ENCODE peak calls at places on chromosomes 6 and 20, in five cellular contexts. Y, N, P, I and W are unnamed samples.
A peak's percentile ranks its signal among the peaks of the same experiment; 100 is the strongest.

GRCh38 chr6:13491538-13491937 is 4.1 kb upstream of the GFOD1 start:
- DNase-seq in Y (no peak), P (no peak), N (no peak), I (no peak), W (no peak)

GRCh38 chr6:158631678-158632537 is 12.6 kb downstream of the DYNLT1 start:
- DNase-seq in Y (no peak), N (no peak), I (no peak), P (no peak), W (peak; percentile 93)

GRCh38 chr6:164398647-164399046 is 910.8 kb downstream of the C6orf118 start:
- DNase-seq in P (no peak), N (no peak), I (no peak), Y (no peak), W (no peak)

GRCh38 chr6:36642913-36643817 is 35.3 kb upstream of the CDKN1A start:
- DNase-seq in I (no peak), Y (no peak), P (no peak), N (no peak), W (peak; percentile 94)

GRCh38 chr6:92174398-92175073 is 1244.8 kb downstream of the EPHA7 start:
- DNase-seq in Y (no peak), N (no peak), I (no peak), P (no peak), W (no peak)

GRCh38 chr6:141874930-141875602 is 257.7 kb upstream of the GJE1 start:
- DNase-seq in I (no peak), P (no peak), N (peak; percentile 4), Y (no peak), W (no peak)

GRCh38 chr6:19804362-19805145 is 32.6 kb upstream of the ID4 start:
- DNase-seq in N (peak; percentile 81), P (peak; percentile 96), Y (peak; percentile 87), I (peak; percentile 73), W (peak; percentile 95)

GRCh38 chr20:21228511-21228910 is 74.6 kb upstream of the XRN2 start:
- DNase-seq in Y (no peak), N (no peak), I (no peak), P (no peak), W (no peak)

GRCh38 chr6:157322792-157323113 is 566 bp downstream of the TMEM242 start:
- DNase-seq in N (no peak), P (no peak), Y (no peak), I (no peak), W (peak; percentile 17)

GRCh38 chr20:58693226-58694006 is 816 bp downstream of the NPEPL1 start:
- DNase-seq in P (no peak), N (no peak), I (no peak), Y (no peak), W (no peak)

GRCh38 chr6:142276256-142276655 is 25.6 kb upstream of the ADGRG6 start:
- DNase-seq in P (no peak), N (no peak), Y (no peak), I (no peak), W (no peak)

GRCh38 chr20:63699466-63700198 is 3.2 kb downstream of the TNFRSF6B start:
- DNase-seq in P (no peak), N (no peak), I (no peak), Y (no peak), W (no peak)

GRCh38 chr6:154932562-154933027 is 62.5 kb upstream of the TIAM2 start:
- DNase-seq in P (no peak), I (no peak), Y (no peak), N (peak; percentile 69), W (no peak)

GRCh38 chr6:123434186-123434585 is 202.6 kb downstream of the TRDN start:
- DNase-seq in P (no peak), N (no peak), I (no peak), Y (no peak), W (no peak)

GRCh38 chr20:60192351-60192750 is 234.1 kb downstream of the CDH26 start:
- DNase-seq in P (no peak), N (no peak), Y (no peak), I (no peak), W (no peak)

GRCh38 chr20:45752747-45753146 is 30.6 kb downstream of the SPINT4 start:
- DNase-seq in N (no peak), Y (no peak), P (no peak), I (no peak), W (no peak)

GRCh38 chr20:47487175-47487917 is 14.3 kb upstream of the NCOA3 start:
- DNase-seq in Y (no peak), P (no peak), N (no peak), I (no peak), W (no peak)

GRCh38 chr20:61451953-61452352 is 199.9 kb downstream of the CDH4 start:
- DNase-seq in P (no peak), I (no peak), N (no peak), Y (no peak), W (no peak)

GRCh38 chr6:44052419-44053011 is 74.7 kb downstream of the MRPL14 start:
- DNase-seq in I (no peak), N (no peak), Y (no peak), P (no peak), W (no peak)

GRCh38 chr6:16450285-16450684 is 211.9 kb downstream of the GMPR start:
- DNase-seq in I (no peak), Y (no peak), N (peak; percentile 97), P (no peak), W (no peak)

GRCh38 chr6:44735631-44735963 is 348.1 kb downstream of the CDC5L start:
- DNase-seq in N (no peak), Y (no peak), I (no peak), P (no peak), W (no peak)

GRCh38 chr20:5705827-5706226 is 44.4 kb upstream of the SHLD1 start:
- DNase-seq in Y (no peak), I (no peak), N (no peak), P (no peak), W (no peak)

GRCh38 chr6:15763827-15764226 is 101.0 kb upstream of the DTNBP1 start:
- DNase-seq in P (no peak), I (no peak), Y (no peak), N (no peak), W (peak; percentile 31)

GRCh38 chr6:36592221-36592655 is 1.9 kb upstream of the SRSF3 start:
- DNase-seq in Y (no peak), I (no peak), N (no peak), P (no peak), W (no peak)

GRCh38 chr20:44701116-44701865 is 13.9 kb upstream of the CCN5 start:
- DNase-seq in I (no peak), P (peak; percentile 37), N (no peak), Y (no peak), W (no peak)

GRCh38 chr6:137259349-137259748 is 40.2 kb upstream of the IFNGR1 start:
- DNase-seq in I (no peak), Y (no peak), N (no peak), P (no peak), W (no peak)

GRCh38 chr6:162474722-162475121 is 252.8 kb downstream of the PRKN start:
- DNase-seq in P (no peak), N (no peak), Y (no peak), I (no peak), W (no peak)

GRCh38 chr6:166435574-166435973 is 52.8 kb upstream of the MPC1 start:
- DNase-seq in Y (no peak), N (no peak), P (no peak), I (no peak), W (no peak)